ENCODE peak calls at places on chromosomes 4 and X, in ten cellular contexts. D is breast epithelium, W is upper lobe of right lung, I is mammary epithelial cell, E is keratinocyte, L is PC-3, B is neuronal stem cell, O is pancreas, X is right cardiac atrium, K is spleen. A is an unnamed sample. For H3K27me3, the result is how much of the 10 kb centered on the place peaks cover.

GRCh38 chr4:132502096-132502552 is 647.0 kb upstream of the PCDH10 start:
- DNase-seq in W (no peak), I (no peak), K (no peak), E (no peak), O (no peak), X (no peak), L (peak), D (no peak), B (no peak), A (no peak)

GRCh38 chrX:150365953-150366911 is 3.1 kb downstream of the MAMLD1 start:
- DNase-seq in B (peak), W (peak), O (peak), I (peak), E (no peak), X (peak), L (peak), K (peak), D (peak), A (peak)

GRCh38 chrX:10086683-10087082 is 70.1 kb upstream of the CLCN4 start:
- DNase-seq in L (no peak), W (no peak), X (no peak), B (no peak), K (no peak), O (no peak), E (no peak), I (no peak), D (no peak), A (no peak)

GRCh38 chrX:111376897-111377601 is 34.9 kb downstream of the DCX start:
- DNase-seq in W (no peak), I (no peak), L (no peak), X (no peak), E (no peak), B (peak), O (peak), D (no peak), K (no peak), A (no peak)

GRCh38 chr4:107279729-107280128 is 243.6 kb upstream of the DKK2 start:
- DNase-seq in W (no peak), L (peak), E (no peak), O (no peak), B (no peak), X (no peak), K (no peak), D (no peak), I (peak), A (no peak)

GRCh38 chrX:134520860-134521390 is 61.0 kb downstream of the HPRT1 start:
- DNase-seq in O (no peak), E (no peak), X (no peak), L (peak), W (no peak), K (no peak), I (peak), D (no peak), B (peak), A (no peak)

GRCh38 chrX:138026211-138026610 is 460.3 kb downstream of the ZIC3 start:
- DNase-seq in X (no peak), O (no peak), B (no peak), I (no peak), W (no peak), L (peak), E (no peak), K (no peak), D (no peak), A (no peak)

GRCh38 chrX:11589573-11590110 is 76.1 kb downstream of the ARHGAP6 start:
- DNase-seq in L (no peak), W (no peak), B (no peak), E (no peak), I (no peak), X (no peak), K (no peak), O (no peak), D (no peak), A (no peak)

GRCh38 chrX:85506871-85507270 is 127.4 kb upstream of the POF1B start:
- DNase-seq in L (no peak), X (no peak), K (no peak), W (no peak), E (no peak), D (no peak), I (no peak), O (no peak), B (no peak), A (no peak)

GRCh38 chr4:88613417-88613875 is 21.2 kb downstream of the HERC3 start:
- DNase-seq in L (no peak), D (no peak), E (no peak), W (no peak), I (no peak), B (no peak), O (no peak), K (no peak), X (no peak), A (no peak)

GRCh38 chrX:119121341-119121740 is 6.3 kb downstream of the KIAA1210 start:
- DNase-seq in X (no peak), W (no peak), E (no peak), D (no peak), O (no peak), B (no peak), K (no peak), L (no peak), I (no peak), A (no peak)

GRCh38 chrX:131907488-131908314 is 115.4 kb upstream of the STK26 start:
- DNase-seq in B (no peak), L (no peak), D (no peak), O (no peak), X (peak), I (no peak), E (no peak), K (no peak), W (no peak), A (no peak)

GRCh38 chrX:152881289-152881688 is 16.6 kb upstream of the ZNF185 start:
- DNase-seq in W (no peak), L (no peak), X (no peak), K (no peak), I (no peak), D (no peak), O (no peak), E (no peak), B (no peak), A (no peak)

GRCh38 chrX:21374994-21375794 is 976 bp downstream of the CNKSR2 start:
- DNase-seq in D (no peak), O (no peak), L (no peak), K (peak), E (no peak), W (no peak), I (no peak), X (peak), B (peak), A (peak)

GRCh38 chr4:3168029-3168428 is 80.9 kb upstream of the MSANTD1 start:
- DNase-seq in X (no peak), B (no peak), I (peak), D (no peak), O (no peak), K (no peak), L (no peak), W (no peak), E (no peak), A (no peak)

GRCh38 chr4:76987685-76988084 is 38.1 kb downstream of the SEPTIN11 start:
- DNase-seq in D (no peak), O (no peak), B (no peak), I (no peak), X (no peak), E (no peak), L (no peak), W (no peak), K (no peak), A (no peak)
- H3K27ac ChIP-seq in D (no peak), O (no peak), B (no peak), I (no peak), X (no peak), E (no peak), L (no peak), W (peak), K (peak), A (peak)

GRCh38 chr4:174215936-174216699 is 67.3 kb downstream of the FBXO8 start:
- DNase-seq in I (no peak), B (peak), X (no peak), E (no peak), D (no peak), W (no peak), L (no peak), O (no peak), K (no peak), A (no peak)
- H3K27me3 ChIP-seq in I (half or more), B (half or more), X (under half), E (half or more), D (under half), W (half or more), L (under half), O (under half), K (half or more), A (half or more)

GRCh38 chrX:16172391-16172790 is 5.1 kb downstream of the MAGEB17 start:
- DNase-seq in W (no peak), B (no peak), D (no peak), L (no peak), I (no peak), O (no peak), E (no peak), X (no peak), K (no peak), A (no peak)

GRCh38 chrX:16175329-16175728 is 8.0 kb downstream of the MAGEB17 start:
- DNase-seq in E (no peak), D (no peak), L (no peak), K (no peak), O (no peak), B (no peak), X (no peak), I (no peak), W (no peak), A (no peak)

GRCh38 chrX:16171944-16172343 is 4.7 kb downstream of the MAGEB17 start:
- DNase-seq in B (no peak), L (no peak), K (no peak), X (no peak), I (no peak), E (no peak), O (no peak), D (no peak), W (no peak), A (no peak)

DNA sequence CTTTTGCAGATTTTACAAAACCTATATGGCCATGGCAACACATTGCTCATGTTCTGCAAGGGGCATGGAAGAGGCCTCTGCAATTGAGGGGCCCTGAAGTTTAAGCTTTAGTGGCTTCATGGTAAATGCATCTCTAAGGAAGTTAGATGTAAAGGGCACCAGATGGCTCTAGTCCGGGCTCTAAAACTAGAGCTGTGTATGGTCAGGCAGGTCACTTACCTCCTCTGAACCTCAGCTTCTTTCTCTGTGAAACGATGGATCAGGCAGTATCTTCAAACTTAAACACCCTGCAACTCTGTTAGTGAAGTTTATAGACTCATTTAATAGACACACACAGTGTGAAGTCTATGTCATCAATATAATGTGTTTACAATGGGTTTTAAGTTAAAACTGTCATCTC is 10.0 kb downstream of the MAGEB17 start:
- DNase-seq in K (no peak), I (no peak), O (no peak), L (no peak), D (no peak), W (no peak), X (no peak), E (no peak), B (no peak), A (no peak)
- H3K4me3 ChIP-seq in K (no peak), I (no peak), O (no peak), L (no peak), D (no peak), W (no peak), X (no peak), E (no peak), B (no peak), A (no peak)

DNA sequence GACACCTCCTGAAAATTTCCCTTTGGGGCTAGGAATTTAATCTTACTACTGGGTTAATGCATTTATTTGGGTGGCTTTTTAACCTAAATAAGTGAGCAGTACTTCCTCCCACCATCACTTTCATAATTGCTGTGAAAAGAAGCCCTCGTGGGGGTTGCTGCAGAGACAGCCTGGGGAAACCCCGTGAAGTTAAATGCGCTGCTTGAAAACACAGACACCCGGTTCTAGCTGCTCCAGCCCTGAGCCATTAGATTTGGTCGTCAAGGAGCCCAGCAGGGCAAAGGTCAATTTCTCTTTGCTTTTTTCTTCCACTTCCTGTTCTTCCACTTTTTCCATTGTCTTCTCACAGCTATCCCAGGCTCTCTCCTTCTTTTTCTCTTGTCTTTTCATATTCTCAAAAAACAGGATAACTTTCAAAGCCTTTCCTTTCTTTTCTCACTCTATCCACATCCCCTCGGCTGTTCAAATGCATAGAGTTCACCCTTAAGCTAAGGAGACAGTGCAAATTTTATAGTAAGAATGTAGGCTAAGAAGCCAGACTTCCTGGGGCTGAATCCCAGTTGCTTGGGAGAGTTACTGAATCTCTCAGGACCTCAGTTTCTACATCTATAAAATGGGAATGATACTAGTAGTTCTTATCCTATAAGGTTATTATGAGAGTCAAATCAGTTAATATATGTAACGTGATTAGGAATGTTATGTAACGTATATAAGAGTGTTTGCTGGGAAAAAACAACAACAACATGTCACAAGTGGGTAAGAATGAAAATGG is 91.5 kb upstream of the ZNF827 start:
- DNase-seq in W (no peak), L (peak), D (no peak), K (no peak), E (no peak), I (no peak), O (no peak), B (no peak), X (no peak), A (no peak)
- H3K27ac ChIP-seq in W (no peak), L (no peak), D (no peak), K (peak), E (no peak), I (no peak), O (no peak), B (no peak), X (no peak), A (no peak)

DNA sequence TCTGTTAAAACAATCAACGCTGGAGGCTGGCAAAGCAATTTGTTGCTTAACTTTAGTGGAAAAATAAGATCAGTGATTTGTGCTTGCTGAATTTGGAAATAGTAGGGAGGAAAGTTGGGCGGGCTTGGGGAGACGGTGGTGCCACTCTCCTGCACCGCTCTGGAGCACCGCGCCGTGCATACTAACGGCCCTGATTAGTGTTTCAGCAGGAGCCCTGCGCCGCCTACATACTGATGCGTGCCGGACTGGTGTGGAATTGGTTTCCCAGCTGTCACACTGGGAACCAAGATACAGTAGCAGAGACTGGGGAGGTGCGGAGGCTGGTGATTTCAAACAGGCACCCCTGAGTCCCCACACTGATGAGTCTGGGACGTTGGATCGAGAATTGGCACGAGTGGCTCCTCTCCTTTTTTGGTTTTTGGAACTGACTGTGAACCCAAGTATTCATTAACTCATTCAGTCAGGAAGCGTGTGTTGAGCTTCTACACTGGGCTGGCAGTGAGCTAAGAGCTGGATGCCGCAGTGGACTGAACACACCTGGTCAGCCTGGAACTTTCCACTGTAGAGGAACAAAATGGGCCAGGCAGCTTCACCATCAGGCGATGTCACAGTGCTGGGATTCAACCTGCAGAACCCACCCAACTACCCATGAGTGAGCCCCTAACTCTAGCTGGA is 29.0 kb upstream of the PSAPL1 start:
- DNase-seq in O (no peak), K (no peak), X (no peak), B (no peak), I (no peak), E (no peak), D (no peak), L (no peak), W (no peak), A (no peak)
- H3K27me3 ChIP-seq in O (under half), K (under half), X (under half), B (under half), I (under half), E (under half), D (under half), L (under half), W (under half), A (under half)

GRCh38 chr4:40563401-40563800 is 66.3 kb downstream of the RBM47 start:
- DNase-seq in D (no peak), L (no peak), O (no peak), B (no peak), W (no peak), K (no peak), X (no peak), I (no peak), E (no peak), A (no peak)
- H3K4me3 ChIP-seq in D (no peak), L (no peak), O (no peak), B (no peak), W (no peak), K (no peak), X (no peak), I (no peak), E (no peak), A (no peak)

DNA sequence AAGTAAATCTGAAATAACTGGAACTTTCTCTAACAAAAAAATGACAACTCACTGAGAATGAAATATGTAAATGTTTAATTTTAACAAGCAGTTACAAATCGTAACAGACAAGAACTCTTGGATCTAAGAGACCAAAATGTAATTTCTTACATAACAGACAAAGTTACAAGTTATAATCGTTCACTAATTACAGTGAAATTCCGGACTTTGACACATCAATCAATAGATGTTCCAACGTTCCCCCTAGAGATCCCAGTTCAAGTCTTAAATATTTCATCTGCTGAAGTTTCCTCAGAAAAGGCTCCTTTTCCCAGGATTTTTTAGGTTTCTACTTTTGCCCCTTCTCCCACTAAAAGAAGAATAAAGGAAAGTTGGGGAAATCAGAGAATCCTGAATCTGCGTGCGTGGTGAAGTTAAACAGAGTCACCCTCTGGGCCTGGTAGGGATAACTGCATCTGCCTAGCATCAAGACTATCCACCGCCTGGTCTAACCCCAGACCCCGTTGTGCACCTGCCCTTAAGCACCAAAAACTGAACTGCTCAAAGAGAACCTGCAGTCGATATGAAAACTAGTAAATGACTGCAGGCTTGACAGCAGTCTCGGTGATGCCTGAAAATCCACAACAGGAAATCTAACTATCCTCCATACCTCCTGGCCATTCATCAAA is 2.3 kb downstream of the IRF2 start:
- DNase-seq in O (no peak), L (peak), E (no peak), K (no peak), X (no peak), B (no peak), W (no peak), I (no peak), D (no peak), A (no peak)
- H3K27ac ChIP-seq in O (peak), L (peak), E (peak), K (peak), X (peak), B (no peak), W (peak), I (peak), D (peak), A (peak)

GRCh38 chrX:25025615-25026014 is 9.8 kb upstream of the ARX start:
- DNase-seq in E (no peak), O (no peak), X (no peak), L (no peak), W (no peak), I (peak), B (no peak), K (no peak), D (no peak), A (no peak)
- H3K27me3 ChIP-seq in E (under half), O (under half), X (under half), L (under half), W (under half), I (under half), B (half or more), K (under half), D (under half), A (under half)

DNA sequence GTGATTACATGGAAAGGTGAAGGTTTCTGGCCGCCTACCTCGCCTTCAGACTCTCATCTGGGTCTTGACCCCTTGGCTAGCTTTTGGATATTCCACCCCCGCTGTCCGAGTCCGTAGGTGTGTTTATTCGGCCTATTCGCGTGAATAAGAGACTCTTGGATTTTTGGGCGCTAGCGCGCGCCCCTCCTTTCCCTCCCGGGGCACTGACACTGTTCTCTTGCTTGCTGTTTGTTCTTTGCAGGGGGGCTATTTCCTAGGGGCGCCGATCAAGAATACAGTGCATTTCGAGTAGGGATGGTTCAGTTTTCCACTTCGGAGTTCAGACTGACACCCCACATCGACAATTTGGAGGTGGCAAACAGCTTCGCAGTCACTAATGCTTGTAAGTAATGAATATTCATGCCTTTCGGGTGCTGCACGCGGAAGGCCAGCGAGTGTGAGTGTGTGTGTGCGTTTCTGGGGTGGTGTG is 932 bp downstream of the GRIA2 start:
- DNase-seq in I (no peak), X (no peak), W (no peak), E (no peak), O (no peak), B (no peak), K (peak), L (no peak), D (no peak), A (no peak)
- H3K4me3 ChIP-seq in I (no peak), X (no peak), W (no peak), E (no peak), O (no peak), B (peak), K (no peak), L (no peak), D (peak), A (no peak)

A was measured in lower lobe of right lung.